ENCODE peak calls at places on chromosomes 13 and 19, in four cellular contexts. P, L, I and F are unnamed samples. For H3K4me1, the result is how much of the 10 kb centered on the place peaks cover.

GRCh38 chr13:42893346-42893745 is 98.7 kb downstream of the EPSTI1 start:
- DNase-seq in I (peak), L (no peak), P (peak), F (no peak)

GRCh38 chr19:18939922-18940775 is 868 bp downstream of the HOMER3 start:
- DNase-seq in I (peak), L (peak), P (peak), F (peak)

GRCh38 chr19:51359294-51359693 is 6.9 kb downstream of the ETFB start:
- DNase-seq in P (no peak), I (peak), L (no peak), F (no peak)

GRCh38 chr13:60612593-60612992 is 215.6 kb downstream of the TDRD3 start:
- DNase-seq in L (no peak), I (no peak), P (no peak), F (no peak)

GRCh38 chr13:39767791-39768564 is 112.5 kb downstream of the COG6 start:
- DNase-seq in P (no peak), I (no peak), L (peak), F (peak)

GRCh38 chr13:94054159-94054558 is 425.3 kb downstream of the DCT start:
- DNase-seq in L (no peak), I (no peak), P (no peak), F (no peak)

GRCh38 chr13:51465124-51465523 is 12.3 kb upstream of the INTS6 start:
- DNase-seq in I (no peak), L (no peak), P (no peak), F (no peak)

GRCh38 chr19:18669524-18669817 is 14.0 kb upstream of the CRTC1 start:
- DNase-seq in I (peak), L (no peak), P (no peak), F (no peak)

GRCh38 chr19:18230941-18231734 is 4.9 kb upstream of the PDE4C start:
- DNase-seq in P (no peak), L (no peak), I (no peak), F (no peak)

GRCh38 chr13:101989798-101990350 is 412.0 kb downstream of the FGF14 start:
- DNase-seq in P (no peak), I (no peak), L (no peak), F (no peak)

GRCh38 chr13:79245937-79246574 is 160.0 kb downstream of the RBM26 start:
- DNase-seq in P (no peak), L (no peak), I (no peak), F (no peak)

GRCh38 chr13:70874646-70875045 is 766.4 kb upstream of the KLHL1 start:
- DNase-seq in L (no peak), I (no peak), P (no peak), F (no peak)

GRCh38 chr13:42878721-42879120 is 97.3 kb downstream of the FAM216B start:
- DNase-seq in P (no peak), L (no peak), I (no peak), F (no peak)

GRCh38 chr19:30071871-30072270 is 129.8 kb downstream of the URI1 start:
- DNase-seq in I (no peak), L (peak), P (no peak), F (no peak)

GRCh38 chr13:105519766-105520165 is 1015.7 kb downstream of the EFNB2 start:
- DNase-seq in I (no peak), P (no peak), L (no peak), F (no peak)

GRCh38 chr19:7386308-7386707 is 37.6 kb downstream of the ARHGEF18 start:
- DNase-seq in P (no peak), L (no peak), I (no peak), F (no peak)

GRCh38 chr13:110213461-110214074 is 93.4 kb downstream of the COL4A1 start:
- DNase-seq in I (no peak), L (no peak), P (no peak), F (no peak)
- H3K4me1 ChIP-seq in I (under half), L (under half), P (under half), F (under half)

DNA sequence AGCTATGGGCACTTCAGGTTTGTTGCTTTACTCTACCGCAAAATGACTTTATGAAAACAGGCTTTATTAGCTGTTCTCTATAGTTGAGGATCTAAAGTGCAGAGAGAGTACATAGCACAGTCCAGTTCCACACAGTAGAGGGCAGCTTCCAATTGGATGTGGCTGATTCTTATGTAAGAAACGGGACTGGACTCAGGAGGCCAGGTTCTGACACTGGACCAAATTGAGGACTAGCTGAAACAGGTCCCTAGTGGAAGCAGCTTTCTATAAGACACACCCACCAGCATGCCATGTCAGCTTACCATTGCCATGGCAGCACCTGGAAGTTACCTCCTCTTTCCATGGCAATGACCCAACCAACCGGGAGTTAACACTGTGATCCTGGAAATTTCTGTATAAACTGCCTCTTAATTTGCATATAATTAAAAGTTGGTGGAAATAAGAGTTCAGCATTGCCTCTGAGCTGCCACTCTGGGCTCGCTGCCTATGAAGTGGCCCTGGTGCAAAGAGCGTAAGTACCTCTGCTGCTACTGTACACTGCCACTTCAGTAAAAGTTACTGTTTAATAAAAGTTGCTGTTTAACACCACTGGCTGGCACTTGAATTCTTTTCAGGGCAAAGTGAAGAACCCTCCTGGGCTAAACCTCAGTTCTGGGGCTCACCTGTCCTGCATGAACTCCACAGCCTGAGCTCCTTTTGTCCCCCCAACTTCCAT is 211.9 kb upstream of the SLC10A2 start:
- DNase-seq in L (no peak), I (no peak), P (no peak), F (no peak)
- TF ChIP-seq POLR2A in L (no peak), I (no peak), P (no peak), F (no peak)

DNA sequence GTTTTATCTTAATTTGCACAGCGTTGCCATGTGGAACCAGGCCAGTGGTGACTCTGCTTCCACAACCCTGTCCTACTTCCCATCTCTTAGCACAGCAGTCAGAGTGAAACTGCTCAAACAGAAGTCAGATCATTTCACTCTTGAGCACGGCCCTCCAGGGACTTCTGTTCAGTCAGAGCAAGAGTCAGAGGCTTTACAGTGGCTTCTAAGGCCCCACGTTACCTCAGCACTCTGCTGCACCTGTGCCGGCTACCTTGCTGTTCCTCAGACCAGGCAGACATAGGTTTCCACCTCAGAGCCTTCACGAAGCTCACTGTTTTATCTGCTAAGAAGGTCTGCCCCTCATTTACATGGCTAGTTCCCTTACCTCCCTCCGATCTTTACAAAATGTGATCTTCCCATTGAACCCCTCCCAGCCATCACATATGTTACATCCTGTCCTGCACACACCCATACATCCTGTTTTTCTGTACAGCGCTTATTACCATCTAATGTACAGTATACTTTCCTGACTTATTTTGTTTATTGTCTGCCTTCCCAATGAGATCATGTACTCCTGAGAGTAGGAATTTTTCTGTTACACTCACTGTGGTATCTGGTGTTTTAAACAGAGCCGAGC is 41.6 kb downstream of the TM9SF2 start:
- DNase-seq in P (no peak), L (peak), I (no peak), F (no peak)
- H3K4me1 ChIP-seq in P (under half), L (under half), I (under half), F (under half)

DNA sequence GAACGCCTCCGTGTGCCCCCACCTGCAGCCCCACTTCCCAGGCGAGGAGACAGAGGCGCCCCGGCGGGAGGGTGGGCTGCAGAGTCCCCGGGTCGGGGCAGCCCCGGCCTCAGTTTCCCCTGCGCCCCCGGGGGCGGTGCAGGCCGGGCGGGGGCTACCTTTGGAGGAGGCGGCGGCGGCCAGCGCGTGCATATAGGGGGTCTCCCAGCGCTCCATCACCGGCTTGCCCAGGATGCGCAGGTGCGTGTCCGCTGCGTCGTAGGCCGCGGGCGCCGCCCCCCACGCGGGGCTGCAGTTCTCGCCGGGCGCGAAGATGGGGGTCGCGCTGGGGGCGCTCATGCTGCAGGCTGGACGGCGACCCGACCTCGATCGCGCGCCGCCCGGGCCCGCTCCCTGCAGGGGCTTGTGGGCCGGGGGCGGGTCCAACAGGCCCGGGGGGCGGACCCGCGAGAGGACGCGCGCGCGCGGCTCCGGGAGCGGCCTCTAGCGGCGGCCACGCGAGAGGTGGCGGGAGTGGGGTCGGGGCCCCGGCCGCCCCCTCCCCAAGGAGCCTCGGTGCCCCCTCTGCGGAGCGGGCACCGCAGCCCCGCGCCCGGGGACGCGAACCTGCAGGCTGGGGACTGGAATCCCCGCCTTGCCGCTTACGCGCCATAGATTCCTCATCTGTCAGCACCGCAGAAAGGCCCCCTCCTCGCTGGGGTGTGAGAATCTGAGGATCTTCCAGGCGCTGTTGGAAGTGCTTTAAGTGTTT is at the start of gene GAMT:
- DNase-seq in P (no peak), I (no peak), L (peak), F (peak)
- TF ChIP-seq POLR2A in P (peak), I (no peak), L (no peak), F (peak)

GRCh38 chr19:39166571-39167391 is 30.0 kb upstream of the NCCRP1 start:
- DNase-seq in L (peak), I (no peak), P (peak), F (peak)

GRCh38 chr19:39170398-39171231 is 26.1 kb upstream of the NCCRP1 start:
- DNase-seq in P (no peak), I (no peak), L (no peak), F (no peak)

GRCh38 chr19:39169143-39169810 is 27.5 kb upstream of the NCCRP1 start:
- DNase-seq in L (no peak), P (no peak), I (no peak), F (no peak)

GRCh38 chr19:39167461-39168257 is 29.1 kb upstream of the NCCRP1 start:
- DNase-seq in I (no peak), P (no peak), L (peak), F (peak)

DNA sequence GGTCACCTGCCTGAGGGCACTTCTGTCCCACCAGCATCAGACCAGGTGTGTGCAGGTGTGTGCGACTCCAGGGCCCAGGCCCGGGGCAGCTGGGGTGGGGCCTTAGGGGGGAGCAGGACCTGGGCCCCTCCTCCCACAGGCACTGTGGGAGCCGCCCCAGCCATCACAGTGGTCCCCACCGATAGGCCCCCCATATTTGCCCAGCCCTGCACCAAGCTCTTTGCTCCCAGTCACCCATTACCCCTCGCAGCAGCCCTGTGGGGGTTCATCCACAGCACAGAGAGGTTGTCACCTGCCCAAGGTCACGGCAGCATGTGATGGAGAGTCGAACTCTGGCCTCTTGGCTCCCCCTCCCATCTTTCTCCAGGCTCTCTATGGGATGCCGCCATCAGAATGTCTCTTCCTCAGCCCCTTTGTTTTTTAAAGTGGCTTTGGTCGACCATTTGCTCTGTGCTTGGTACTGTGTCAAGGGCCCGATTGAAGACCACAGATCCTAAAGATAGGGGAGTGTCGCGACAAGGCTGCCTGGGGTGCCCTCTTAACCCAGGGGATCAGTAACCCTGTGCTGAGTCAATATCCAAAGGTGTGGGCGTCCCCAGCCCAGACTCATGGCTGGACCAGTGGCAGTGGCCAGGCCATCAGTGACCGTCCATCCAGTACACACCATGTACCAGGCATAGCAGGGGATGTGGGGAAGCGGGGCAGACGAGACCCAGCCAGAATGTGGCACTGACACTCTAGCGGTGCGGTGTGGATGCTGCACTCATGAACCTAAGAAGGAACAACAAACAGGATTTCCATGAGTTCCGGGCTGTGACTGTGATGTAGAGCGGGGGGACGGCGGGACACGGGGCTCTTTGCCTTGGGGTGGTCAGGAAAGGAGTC is 28.3 kb upstream of the NCCRP1 start:
- DNase-seq in P (no peak), I (no peak), L (no peak), F (no peak)
- H3K4me1 ChIP-seq in P (under half), I (under half), L (under half), F (under half)

DNA sequence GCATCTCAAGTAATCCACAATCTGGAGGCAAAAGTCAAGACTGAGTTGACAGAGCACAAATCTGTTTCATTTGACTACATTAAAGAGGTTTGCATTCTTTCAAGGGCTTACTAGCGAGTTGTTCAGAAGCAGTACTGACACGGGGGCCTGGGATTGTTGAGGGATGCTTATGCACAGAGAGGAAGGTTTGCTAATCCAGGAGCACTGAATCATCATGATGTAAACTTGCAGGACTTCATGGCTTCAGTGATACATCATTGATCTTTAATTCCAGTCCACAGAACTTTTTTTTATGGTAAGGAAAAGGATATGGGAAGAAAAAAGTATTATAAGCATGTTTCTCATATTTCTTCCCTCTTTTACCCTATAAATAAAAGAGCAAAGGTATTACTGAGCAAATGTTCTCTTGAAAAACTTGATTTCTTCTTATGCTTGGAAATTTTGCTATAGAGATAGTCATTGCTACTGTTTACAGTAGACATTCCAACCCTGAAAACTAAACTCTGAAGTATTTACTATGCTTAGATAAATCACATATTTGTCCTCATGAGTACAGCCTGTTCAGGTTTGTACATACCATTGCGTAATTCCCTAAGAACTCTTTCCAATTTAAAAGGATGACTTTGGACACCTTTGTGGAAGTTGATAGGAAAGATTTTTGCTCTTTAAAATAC is 65.8 kb upstream of the KPNA3 start:
- DNase-seq in I (peak), P (no peak), L (peak), F (no peak)
- TF ChIP-seq POLR2A in I (no peak), P (no peak), L (no peak), F (no peak)